ENCODE peak calls at places on chromosome 3, in ten cellular contexts. V, F, O, A, H, Y, X, K, B and M are unnamed samples.

GRCh38 chr3:19891740-19892139 is 42.3 kb downstream of the EFHB start:
- DNase-seq in Y (no peak), F (no peak), H (peak; percentile 61), X (peak; percentile 7), O (peak; percentile 71), V (no peak), B (no peak), K (no peak), A (peak; percentile 77), M (peak; percentile 61)

GRCh38 chr3:127026036-127026435 is 43.1 kb downstream of the PLXNA1 start:
- DNase-seq in A (no peak), F (no peak), H (no peak), V (no peak), Y (no peak), O (no peak), K (no peak), B (no peak), X (no peak), M (no peak)

GRCh38 chr3:159586587-159587202 is 401.9 kb upstream of the IL12A start:
- DNase-seq in B (no peak), K (peak; percentile 30), H (peak; percentile 68), F (no peak), X (no peak), A (peak; percentile 65), V (peak; percentile 42), O (peak; percentile 52), Y (peak; percentile 71), M (peak; percentile 63)

GRCh38 chr3:138940446-138940845 is 6.5 kb downstream of the FOXL2 start:
- DNase-seq in K (no peak), Y (no peak), X (no peak), B (no peak), F (no peak), A (no peak), O (no peak), V (no peak), H (no peak), M (no peak)

GRCh38 chr3:195899701-195900425 is 8.5 kb downstream of the TNK2 start:
- DNase-seq in Y (no peak), K (no peak), A (no peak), O (no peak), B (no peak), V (no peak), X (no peak), H (no peak), F (no peak), M (no peak)

GRCh38 chr3:54988302-54989022 is 60.6 kb upstream of the LRTM1 start:
- DNase-seq in F (no peak), V (peak; percentile 21), H (peak; percentile 88), K (peak; percentile 58), O (peak; percentile 92), B (no peak), X (no peak), Y (no peak), A (peak; percentile 91), M (peak; percentile 90)

GRCh38 chr3:107574650-107575049 is 51.9 kb downstream of the BBX start:
- DNase-seq in V (peak; percentile 47), F (no peak), X (no peak), Y (peak; percentile 68), K (peak; percentile 17), H (peak; percentile 68), O (peak; percentile 65), B (no peak), A (peak; percentile 62), M (peak; percentile 51)

GRCh38 chr3:144663456-144664063 is 691.9 kb downstream of the DIPK2A start:
- DNase-seq in X (no peak), H (no peak), O (no peak), A (no peak), K (no peak), B (no peak), Y (no peak), V (no peak), F (no peak), M (no peak)

GRCh38 chr3:49076116-49076515 is 17.8 kb downstream of the QRICH1 start:
- DNase-seq in K (no peak), B (no peak), V (no peak), Y (no peak), X (no peak), A (no peak), F (no peak), O (no peak), H (no peak), M (no peak)

GRCh38 chr3:58092516-58092915 is 84.3 kb downstream of the FLNB start:
- DNase-seq in K (peak; percentile 27), Y (no peak), O (peak; percentile 36), H (peak; percentile 51), X (no peak), F (no peak), V (no peak), B (no peak), A (peak; percentile 59), M (peak; percentile 21)

GRCh38 chr3:190424478-190425439 is 24.9 kb downstream of the TMEM207 start:
- DNase-seq in V (peak; percentile 43), H (peak; percentile 89), F (no peak), B (peak; percentile 26), Y (peak; percentile 90), O (peak; percentile 82), A (peak; percentile 77), K (peak; percentile 65), X (peak; percentile 37), M (peak; percentile 76)

GRCh38 chr3:14452676-14453367 is 50.4 kb downstream of the SLC6A6 start:
- DNase-seq in F (no peak), V (no peak), O (peak; percentile 98), X (peak; percentile 91), Y (peak; percentile 28), B (peak; percentile 69), H (peak; percentile 99), A (peak; percentile 98), K (peak; percentile 89), M (peak; percentile 98)

GRCh38 chr3:194320744-194321243 is 30.3 kb downstream of the CPN2 start:
- DNase-seq in F (no peak), Y (no peak), O (no peak), H (no peak), K (no peak), B (no peak), X (no peak), V (no peak), A (no peak), M (no peak)

GRCh38 chr3:144085964-144086363 is 114.3 kb downstream of the DIPK2A start:
- DNase-seq in A (peak; percentile 59), B (peak; percentile 33), F (no peak), X (no peak), Y (peak; percentile 23), K (no peak), O (peak; percentile 75), V (no peak), H (peak; percentile 92), M (peak; percentile 32)

GRCh38 chr3:30435950-30436349 is 170.5 kb upstream of the TGFBR2 start:
- DNase-seq in A (peak; percentile 77), B (no peak), K (peak; percentile 14), Y (no peak), F (no peak), V (no peak), X (no peak), H (no peak), O (peak; percentile 39), M (no peak)

GRCh38 chr3:53023072-53023823 is 22.6 kb downstream of the SFMBT1 start:
- DNase-seq in Y (no peak), O (no peak), B (no peak), X (no peak), F (no peak), V (no peak), A (no peak), K (no peak), H (no peak), M (no peak)

GRCh38 chr3:69082805-69083204 is 1.9 kb upstream of the ARL6IP5 start:
- DNase-seq in O (peak; percentile 81), B (no peak), Y (peak; percentile 71), K (no peak), H (peak; percentile 89), F (peak; percentile 70), A (peak; percentile 88), V (peak; percentile 65), X (no peak), M (peak; percentile 83)

GRCh38 chr3:54572197-54572895 is 355.5 kb downstream of the LRTM1 start:
- DNase-seq in F (no peak), V (no peak), K (no peak), B (peak; percentile 5), Y (no peak), X (no peak), H (no peak), O (no peak), A (no peak), M (no peak)

GRCh38 chr3:178139116-178139515 is 397.1 kb upstream of the KCNMB2 start:
- DNase-seq in O (no peak), H (no peak), V (no peak), Y (no peak), B (no peak), F (no peak), A (no peak), K (peak; percentile 25), X (no peak), M (no peak)

GRCh38 chr3:160401301-160402095 is 2.0 kb downstream of the SMC4 start:
- DNase-seq in X (no peak), B (no peak), O (peak; percentile 71), V (peak; percentile 26), Y (peak; percentile 54), F (no peak), K (no peak), H (peak; percentile 82), A (peak; percentile 81), M (peak; percentile 88)